ENCODE peak calls at places on chromosomes 5 and 9, in four cellular contexts. One of them, this sample, is unnamed.

GRCh38 chr9:22044583-22044982 is 35.5 kb upstream of the CDKN2B start:
- DNase-seq in neuronal stem cell: no peak
- DNase-seq in caudate nucleus: no peak
- DNase-seq in naive thymus-derived CD4-positive, alpha-beta T cell: no peak
- DNase-seq in this sample: no peak

GRCh38 chr5:90947667-90948066 is 389.1 kb downstream of the ADGRV1 start:
- DNase-seq in neuronal stem cell: no peak
- DNase-seq in naive thymus-derived CD4-positive, alpha-beta T cell: no peak
- DNase-seq in caudate nucleus: no peak
- DNase-seq in this sample: no peak

GRCh38 chr9:714675-715074 is 126.8 kb upstream of the DMRT1 start:
- DNase-seq in caudate nucleus: no peak
- DNase-seq in naive thymus-derived CD4-positive, alpha-beta T cell: no peak
- DNase-seq in neuronal stem cell: no peak
- DNase-seq in this sample: no peak

GRCh38 chr5:59767753-59768159 is 125.8 kb downstream of the PDE4D start:
- DNase-seq in caudate nucleus: no peak
- DNase-seq in neuronal stem cell: no peak
- DNase-seq in naive thymus-derived CD4-positive, alpha-beta T cell: no peak
- DNase-seq in this sample: no peak

GRCh38 chr5:114477816-114478330 is 116.0 kb downstream of the KCNN2 start:
- DNase-seq in naive thymus-derived CD4-positive, alpha-beta T cell: no peak
- DNase-seq in neuronal stem cell: no peak
- DNase-seq in caudate nucleus: no peak
- DNase-seq in this sample: no peak

GRCh38 chr9:98944130-98945074 is 695 bp downstream of the COL15A1 start:
- DNase-seq in caudate nucleus: no peak
- DNase-seq in naive thymus-derived CD4-positive, alpha-beta T cell: no peak
- DNase-seq in neuronal stem cell: peak
- DNase-seq in this sample: peak

GRCh38 chr9:114910541-114910940 is 19.9 kb downstream of the TNFSF8 start:
- DNase-seq in naive thymus-derived CD4-positive, alpha-beta T cell: no peak
- DNase-seq in neuronal stem cell: no peak
- DNase-seq in caudate nucleus: no peak
- DNase-seq in this sample: no peak

GRCh38 chr9:72931437-72931836 is 21.4 kb downstream of the ALDH1A1 start:
- DNase-seq in neuronal stem cell: no peak
- DNase-seq in naive thymus-derived CD4-positive, alpha-beta T cell: no peak
- DNase-seq in caudate nucleus: no peak
- DNase-seq in this sample: no peak

GRCh38 chr9:92590386-92590785 is 54.6 kb upstream of the ECM2 start:
- DNase-seq in neuronal stem cell: no peak
- DNase-seq in naive thymus-derived CD4-positive, alpha-beta T cell: no peak
- DNase-seq in caudate nucleus: no peak
- DNase-seq in this sample: no peak

GRCh38 chr9:136482046-136482792 is 621 bp downstream of the SEC16A start:
- DNase-seq in neuronal stem cell: peak
- DNase-seq in naive thymus-derived CD4-positive, alpha-beta T cell: peak
- DNase-seq in caudate nucleus: no peak
- DNase-seq in this sample: no peak

GRCh38 chr9:124216474-124217176 is 41.1 kb upstream of the NEK6 start:
- DNase-seq in caudate nucleus: no peak
- DNase-seq in neuronal stem cell: no peak
- DNase-seq in naive thymus-derived CD4-positive, alpha-beta T cell: no peak
- DNase-seq in this sample: no peak

GRCh38 chr9:18826248-18826647 is 206.8 kb downstream of the SAXO1 start:
- DNase-seq in naive thymus-derived CD4-positive, alpha-beta T cell: no peak
- DNase-seq in caudate nucleus: no peak
- DNase-seq in neuronal stem cell: no peak
- DNase-seq in this sample: no peak

GRCh38 chr9:16337322-16338029 is 533.0 kb downstream of the BNC2 start:
- DNase-seq in naive thymus-derived CD4-positive, alpha-beta T cell: no peak
- DNase-seq in caudate nucleus: no peak
- DNase-seq in neuronal stem cell: no peak
- DNase-seq in this sample: no peak